ENCODE peak calls at places on chromosomes 7 and 10, in five cellular contexts. N is IMR-90, D is neuronal stem cell, T is H9, G is mesendoderm. I is an unnamed sample.

GRCh38 chr10:49606981-49607535 is 3.1 kb upstream of the SLC18A3 start:
- DNase-seq in T (peak; percentile 91), D (peak; percentile 78), G (peak; percentile 85), N (peak; percentile 45), I (peak; percentile 63)

GRCh38 chr10:98135222-98135899 is 904 bp downstream of the R3HCC1L start:
- DNase-seq in T (no peak), N (no peak), G (no peak), D (no peak), I (no peak)

GRCh38 chr10:5987747-5988146 is 10.4 kb upstream of the IL15RA start:
- DNase-seq in D (no peak), G (no peak), N (no peak), T (no peak), I (no peak)

GRCh38 chr10:62384447-62385081 is 10.4 kb downstream of the ZNF365 start:
- DNase-seq in N (no peak), T (no peak), D (no peak), G (no peak), I (no peak)

GRCh38 chr10:43760514-43760913 is 111.8 kb upstream of the ZNF32 start:
- DNase-seq in D (no peak), N (no peak), T (no peak), G (no peak), I (no peak)

GRCh38 chr7:133344275-133344674 is 91.4 kb downstream of the EXOC4 start:
- DNase-seq in N (peak; percentile 32), D (no peak), T (no peak), G (peak; percentile 20), I (no peak)

GRCh38 chr7:91248996-91249395 is 15.2 kb upstream of the FZD1 start:
- DNase-seq in D (no peak), T (no peak), N (peak; percentile 22), G (peak; percentile 55), I (no peak)

GRCh38 chr10:117684673-117685211 is 142.2 kb downstream of the EMX2 start:
- DNase-seq in N (no peak), G (no peak), T (no peak), D (no peak), I (no peak)

GRCh38 chr10:77865585-77866324 is 60.8 kb downstream of the DLG5 start:
- DNase-seq in G (no peak), N (no peak), T (peak; percentile 51), D (no peak), I (no peak)

GRCh38 chr10:88138319-88138848 is 275.0 kb downstream of the PTEN start:
- DNase-seq in N (no peak), D (no peak), G (no peak), T (no peak), I (no peak)

GRCh38 chr10:54203426-54203825 is 597.6 kb downstream of the PCDH15 start:
- DNase-seq in T (no peak), D (no peak), N (no peak), G (no peak), I (no peak)

GRCh38 chr10:33901166-33901565 is 566.7 kb upstream of the NRP1 start:
- DNase-seq in G (no peak), T (no peak), N (peak; percentile 92), D (no peak), I (no peak)

GRCh38 chr7:111098011-111098925 is 7.3 kb downstream of the LRRN3 start:
- DNase-seq in G (peak; percentile 70), N (peak; percentile 58), T (peak; percentile 50), D (no peak), I (peak; percentile 43)

GRCh38 chr10:51063166-51063565 is 11.1 kb upstream of the PRKG1 start:
- DNase-seq in N (no peak), G (no peak), T (no peak), D (no peak), I (no peak)

GRCh38 chr10:112287844-112288243 is 4.6 kb downstream of the TECTB start:
- DNase-seq in T (no peak), N (no peak), G (no peak), D (no peak), I (no peak)

GRCh38 chr10:71975087-71975890 is 11.1 kb downstream of the CHST3 start:
- DNase-seq in G (no peak), D (no peak), N (no peak), T (no peak), I (no peak)

GRCh38 chr7:21844742-21845141 is 101.0 kb downstream of the CDCA7L start:
- DNase-seq in G (no peak), D (no peak), N (no peak), T (no peak), I (peak; percentile 10)

GRCh38 chr10:128063736-128064614 is 62.2 kb downstream of the MKI67 start:
- DNase-seq in G (peak; percentile 22), T (no peak), N (no peak), D (no peak), I (no peak)

GRCh38 chr7:136009488-136010079 is 32.4 kb upstream of the MTPN start:
- DNase-seq in G (peak; percentile 40), N (peak; percentile 58), D (peak; percentile 35), T (no peak), I (peak; percentile 56)

GRCh38 chr10:71837085-71837827 is 13.8 kb downstream of the PSAP start:
- DNase-seq in D (no peak), G (peak; percentile 81), T (peak; percentile 62), N (no peak), I (no peak)

GRCh38 chr7:120979765-120980499 is 8.6 kb upstream of the CPED1 start:
- DNase-seq in G (peak; percentile 21), T (no peak), N (peak; percentile 29), D (no peak), I (no peak)

GRCh38 chr10:93138113-93138870 is 64.6 kb downstream of the CYP26A1 start:
- DNase-seq in T (no peak), D (no peak), N (no peak), G (no peak), I (no peak)

GRCh38 chr7:52826515-52826914 is 208.9 kb upstream of the POM121L12 start:
- DNase-seq in D (no peak), G (no peak), T (no peak), N (no peak), I (no peak)

GRCh38 chr7:155865830-155866545 is 53.7 kb upstream of the SHH start:
- DNase-seq in G (no peak), T (peak; percentile 22), N (no peak), D (no peak), I (no peak)

GRCh38 chr10:24551161-24551560 is 172.5 kb downstream of the ARHGAP21 start:
- DNase-seq in T (no peak), G (no peak), D (no peak), N (no peak), I (no peak)

GRCh38 chr7:101173752-101174244 is 6.3 kb downstream of the NAT16 start:
- DNase-seq in N (no peak), D (no peak), G (peak; percentile 85), T (peak; percentile 90), I (no peak)

GRCh38 chr10:74882427-74882826 is 56.0 kb downstream of the KAT6B start:
- DNase-seq in T (no peak), G (no peak), D (no peak), N (peak; percentile 61), I (peak; percentile 63)

GRCh38 chr10:5873515-5873995 is 16.1 kb downstream of the ANKRD16 start:
- DNase-seq in D (peak; percentile 63), N (peak; percentile 70), G (peak; percentile 74), T (peak; percentile 64), I (peak; percentile 76)

GRCh38 chr7:105046414-105046813 is 32.4 kb downstream of the KMT2E start:
- DNase-seq in G (no peak), N (peak; percentile 75), T (no peak), D (no peak), I (peak; percentile 29)

GRCh38 chr7:83130623-83131545 is 31.8 kb downstream of the PCLO start:
- DNase-seq in D (no peak), T (no peak), G (peak; percentile 5), N (no peak), I (no peak)

GRCh38 chr10:69802424-69803161 is 887 bp downstream of the COL13A1 start:
- DNase-seq in N (peak; percentile 56), T (peak; percentile 55), G (peak; percentile 65), D (peak; percentile 57), I (peak; percentile 73)

GRCh38 chr7:128672927-128673517 is 930 bp downstream of the GARIN1A start:
- DNase-seq in G (peak; percentile 67), T (peak; percentile 80), N (peak; percentile 24), D (no peak), I (peak; percentile 47)

GRCh38 chr7:100087055-100087750 is 1.6 kb upstream of the COPS6 start:
- DNase-seq in D (no peak), T (no peak), N (peak; percentile 99), G (peak; percentile 94), I (peak; percentile 100)

GRCh38 chr7:28984631-28985030 is 26.5 kb upstream of the TRIL start:
- DNase-seq in D (peak; percentile 31), N (peak; percentile 85), T (peak; percentile 44), G (peak; percentile 81), I (peak; percentile 84)

GRCh38 chr7:28984219-28984618 is 26.1 kb upstream of the TRIL start:
- DNase-seq in D (no peak), G (no peak), T (no peak), N (no peak), I (no peak)

GRCh38 chr7:28988091-28988490 is 30.0 kb upstream of the TRIL start:
- DNase-seq in G (no peak), T (no peak), N (peak; percentile 38), D (no peak), I (peak; percentile 18)

GRCh38 chr7:28986723-28987122 is 28.6 kb upstream of the TRIL start:
- DNase-seq in T (no peak), N (peak; percentile 77), D (no peak), G (no peak), I (peak; percentile 93)

DNA sequence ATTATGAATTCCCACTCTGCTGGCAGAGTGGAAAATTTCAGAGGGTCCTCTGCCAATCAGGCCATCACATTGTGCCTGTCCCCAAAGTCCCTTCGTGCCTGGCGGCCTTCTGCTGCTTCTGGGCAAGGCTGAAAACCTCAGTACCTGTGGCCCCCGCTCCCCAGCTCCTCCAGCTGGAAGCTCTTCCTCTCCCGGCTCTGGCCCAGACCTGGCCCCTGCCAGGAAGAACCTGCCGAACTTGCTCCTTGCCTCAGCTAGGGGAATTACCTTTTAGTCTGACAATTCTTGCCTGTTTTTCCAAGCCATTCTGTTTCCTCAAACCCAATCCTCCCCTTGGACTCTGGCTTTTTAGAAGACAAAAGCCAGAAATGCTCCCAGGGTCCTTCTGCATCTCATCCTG is 27.9 kb upstream of the TRIL start:
- DNase-seq in G (no peak), T (no peak), N (no peak), D (no peak), I (no peak)
- H2BK120ac ChIP-seq in G (no peak overlapping the region), T (no peak overlapping the region), N (peak overlapping the region; percentile 68), D (no peak overlapping the region), I (no peak overlapping the region)

GRCh38 chr7:40428421-40428820 is 293.6 kb downstream of the SUGCT start:
- DNase-seq in T (no peak), D (no peak), N (no peak), G (no peak), I (no peak)
- H2BK120ac ChIP-seq in T (no peak overlapping the region), D (no peak overlapping the region), N (no peak overlapping the region), G (no peak overlapping the region), I (no peak overlapping the region)

DNA sequence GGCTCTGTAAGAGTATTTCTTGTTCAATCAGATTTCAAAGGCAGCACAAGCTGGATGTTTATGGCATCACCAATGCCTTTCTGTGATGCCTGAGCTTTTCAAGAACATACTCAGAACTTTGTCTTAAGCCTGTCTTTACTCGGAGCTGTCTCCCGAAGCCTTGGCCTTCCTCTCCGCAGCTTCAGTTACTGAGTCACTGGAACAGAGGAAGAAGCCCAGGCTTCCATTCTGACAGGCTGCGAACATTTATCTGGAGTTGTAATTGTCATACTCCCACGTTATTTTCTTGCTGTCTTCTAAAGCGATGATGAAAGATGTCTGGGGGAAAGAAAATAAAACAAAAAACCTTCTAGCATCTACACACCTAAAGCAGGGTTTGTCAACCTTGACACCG is 43.9 kb downstream of the GRK5 start:
- DNase-seq in D (no peak), N (peak; percentile 85), G (peak; percentile 43), T (no peak), I (peak; percentile 97)
- H2BK120ac ChIP-seq in D (no peak overlapping the region), N (peak overlapping the region; percentile 72), G (no peak overlapping the region), T (no peak overlapping the region), I (no peak overlapping the region)

GRCh38 chr10:21517134-21517982 is 8.1 kb downstream of the SKIDA1 start:
- DNase-seq in D (no peak), G (peak; percentile 87), T (peak; percentile 79), N (peak; percentile 59), I (peak; percentile 75)
- H2BK120ac ChIP-seq in D (peak overlapping the region; percentile 74), G (peak overlapping the region; percentile 64), T (no peak overlapping the region), N (peak overlapping the region; percentile 26), I (peak overlapping the region; percentile 78)